ENCODE peak calls at places on chromosomes 6 and 20, in six cellular contexts. G, R, T, F, E and M are unnamed samples.
A peak's percentile ranks its signal among the peaks of the same experiment; 100 is the strongest.

GRCh38 chr6:9103876-9104521 is 668.7 kb upstream of the SLC35B3 start:
- DNase-seq in F (no peak), T (no peak), G (no peak), R (no peak), E (no peak), M (no peak)

GRCh38 chr6:11586574-11586973 is 49.0 kb downstream of the TMEM170B start:
- DNase-seq in F (no peak), E (peak; percentile 80), R (no peak), G (no peak), T (no peak), M (no peak)

GRCh38 chr6:27605401-27606342 is 132.8 kb upstream of the ZNF184 start:
- DNase-seq in F (no peak), G (no peak), R (no peak), E (peak; percentile 75), T (no peak), M (no peak)

GRCh38 chr6:36997811-36998722 is 7.4 kb upstream of the FGD2 start:
- DNase-seq in T (peak; percentile 86), R (no peak), F (peak; percentile 75), G (no peak), E (no peak), M (peak; percentile 55)

GRCh38 chr20:33811763-33812672 is 870 bp downstream of the CHMP4B start:
- DNase-seq in R (no peak), T (no peak), E (peak; percentile 78), G (peak; percentile 76), F (peak; percentile 74), M (peak; percentile 66)

GRCh38 chr6:40912158-40912946 is 126.7 kb downstream of the UNC5CL start:
- DNase-seq in G (no peak), T (peak; percentile 62), E (peak; percentile 38), R (peak; percentile 19), F (no peak), M (peak; percentile 69)

GRCh38 chr6:12605888-12606345 is 110.7 kb upstream of the PHACTR1 start:
- DNase-seq in R (peak; percentile 90), E (peak; percentile 79), G (peak; percentile 25), T (no peak), F (no peak), M (no peak)

GRCh38 chr20:34515484-34516037 is 661 bp upstream of the DYNLRB1 start:
- DNase-seq in T (peak; percentile 68), F (peak; percentile 82), E (peak; percentile 32), R (peak; percentile 56), G (peak; percentile 51), M (peak; percentile 35)

GRCh38 chr6:27931209-27931608 is 19.0 kb upstream of the OR2B2 start:
- DNase-seq in T (no peak), F (no peak), G (no peak), E (no peak), R (no peak), M (no peak)

GRCh38 chr6:157302761-157303160 is 20.6 kb downstream of the TMEM242 start:
- DNase-seq in T (no peak), E (no peak), F (no peak), G (no peak), R (no peak), M (no peak)

GRCh38 chr6:137903933-137904821 is 37.1 kb downstream of the TNFAIP3 start:
- DNase-seq in G (no peak), T (no peak), F (peak; percentile 24), E (peak; percentile 40), R (no peak), M (no peak)

GRCh38 chr6:38527371-38527770 is 112.4 kb downstream of the BTBD9 start:
- DNase-seq in T (no peak), E (no peak), F (no peak), R (no peak), G (no peak), M (no peak)

GRCh38 chr20:46541229-46541935 is 9.1 kb downstream of the OCSTAMP start:
- DNase-seq in E (no peak), T (no peak), R (no peak), F (no peak), G (no peak), M (no peak)

GRCh38 chr6:54193560-54193959 is 82.3 kb downstream of the MLIP start:
- DNase-seq in G (no peak), R (no peak), F (no peak), T (no peak), E (no peak), M (no peak)

GRCh38 chr6:90184334-90185298 is 112.0 kb downstream of the BACH2 start:
- DNase-seq in F (no peak), G (no peak), R (no peak), E (peak; percentile 22), T (no peak), M (no peak)

GRCh38 chr6:30206799-30207618 is 6.2 kb downstream of the TRIM26 start:
- DNase-seq in R (no peak), E (peak; percentile 38), F (no peak), T (no peak), G (peak; percentile 25), M (no peak)

GRCh38 chr6:76264466-76264865 is 192.0 kb upstream of the IMPG1 start:
- DNase-seq in R (no peak), F (no peak), T (no peak), G (no peak), E (peak; percentile 1), M (no peak)

GRCh38 chr6:44960898-44961297 is 367.2 kb upstream of the RUNX2 start:
- DNase-seq in F (no peak), T (no peak), G (no peak), R (peak; percentile 20), E (peak; percentile 12), M (no peak)

GRCh38 chr20:46562373-46563169 is 12.1 kb upstream of the OCSTAMP start:
- DNase-seq in F (peak; percentile 59), G (peak; percentile 63), T (peak; percentile 62), E (peak; percentile 83), R (no peak), M (peak; percentile 61)

GRCh38 chr6:52617087-52617486 is 40.2 kb upstream of the TRAM2 start:
- DNase-seq in R (no peak), E (no peak), F (no peak), T (no peak), G (no peak), M (no peak)

GRCh38 chr20:58890454-58891075 is 38.0 kb downstream of the GNAS start:
- DNase-seq in E (peak; percentile 92), T (peak; percentile 77), F (peak; percentile 83), R (no peak), G (peak; percentile 83), M (peak; percentile 93)

GRCh38 chr20:58888103-58888502 is 35.6 kb downstream of the GNAS start:
- DNase-seq in G (no peak), T (no peak), R (no peak), F (no peak), E (no peak), M (no peak)

GRCh38 chr20:58889334-58890072 is 37.0 kb downstream of the GNAS start:
- DNase-seq in E (no peak), R (no peak), G (no peak), F (peak; percentile 54), T (peak; percentile 38), M (peak; percentile 65)

GRCh38 chr20:58890073-58890453 is 37.5 kb downstream of the GNAS start:
- DNase-seq in R (no peak), F (no peak), T (no peak), E (no peak), G (no peak), M (no peak)

DNA sequence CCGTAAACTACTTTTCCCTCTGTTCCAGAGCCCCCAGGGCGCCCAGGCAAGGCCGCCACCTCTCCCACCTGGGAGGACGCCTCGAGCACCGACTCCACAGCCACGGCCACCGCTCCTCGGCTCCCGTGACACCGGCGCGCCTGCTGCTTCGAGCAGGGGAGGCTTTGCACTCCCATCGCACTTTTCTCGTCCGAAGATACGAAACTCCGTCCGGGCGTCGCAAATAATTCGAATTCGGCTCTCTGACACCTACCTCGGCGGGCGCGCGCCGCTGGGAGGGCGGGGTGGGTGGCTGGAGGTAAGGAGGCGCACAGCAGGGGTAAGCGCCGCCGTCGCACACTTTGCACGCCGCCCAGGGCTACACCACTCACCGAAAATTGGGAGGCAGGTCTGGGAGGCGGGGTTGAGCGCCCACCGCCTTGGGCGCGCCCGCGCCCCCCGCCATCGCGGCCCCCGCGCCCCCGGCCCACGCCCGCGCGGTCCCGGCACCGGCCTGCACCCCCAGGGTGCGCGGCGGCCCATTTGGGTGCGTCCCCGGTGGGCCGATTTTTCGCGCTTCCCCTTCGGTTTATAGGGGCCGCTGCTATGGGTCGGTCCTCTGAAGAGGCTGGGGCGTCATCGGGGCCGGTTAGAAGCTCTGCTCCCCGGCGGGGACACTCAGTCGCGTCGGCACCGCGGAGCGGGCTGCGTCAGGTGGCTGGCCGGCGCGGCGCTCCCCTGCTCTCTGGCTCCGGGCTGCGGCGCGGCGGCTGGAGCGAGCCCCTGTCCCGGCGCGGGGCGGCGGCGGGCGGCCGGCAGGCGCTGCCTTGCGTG is 36.2 kb downstream of the GNAS start:
- DNase-seq in T (peak; percentile 83), E (peak; percentile 78), G (peak; percentile 83), F (peak; percentile 90), R (no peak), M (peak; percentile 93)
- H3K27ac ChIP-seq in T (peak overlapping the region; percentile 49), E (peak overlapping the region; percentile 94), G (peak overlapping the region; percentile 98), F (peak overlapping the region; percentile 91), R (peak overlapping the region; percentile 87), M (peak overlapping the region; percentile 39)

GRCh38 chr6:69868961-69869360 is 2.6 kb downstream of the COL19A1 start:
- DNase-seq in E (no peak), T (no peak), R (no peak), G (no peak), F (no peak), M (no peak)
- H3K27me3 ChIP-seq in E (peaks cover 49% of the 10 kb centered on the region), T (no peaks in the 10 kb centered on the region), R (no peaks in the 10 kb centered on the region), G (no peaks in the 10 kb centered on the region), F (peaks cover 21% of the 10 kb centered on the region), M (no peaks in the 10 kb centered on the region)

DNA sequence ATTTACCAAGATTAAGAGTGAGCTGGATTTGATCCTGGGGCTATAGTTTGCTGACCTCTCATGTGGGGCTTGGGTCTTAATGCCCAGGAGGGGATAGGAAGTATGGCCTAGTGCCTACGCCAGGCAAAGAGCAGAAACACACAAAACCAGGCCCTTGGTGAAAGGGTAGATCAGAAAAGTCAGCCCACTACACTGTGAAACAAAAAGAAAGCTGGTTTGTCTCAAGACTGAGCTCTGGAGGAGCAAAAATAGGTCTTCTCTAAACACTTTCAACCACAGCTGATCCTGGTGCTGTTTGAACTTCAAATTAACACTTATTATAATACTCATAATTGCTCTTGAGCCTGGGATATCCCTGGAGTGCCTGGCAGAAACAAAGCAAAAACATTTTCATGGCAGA is 75.1 kb upstream of the MAP7 start:
- DNase-seq in T (no peak), E (no peak), F (no peak), R (no peak), G (no peak), M (no peak)
- H3K27ac ChIP-seq in T (no peak overlapping the region), E (no peak overlapping the region), F (no peak overlapping the region), R (no peak overlapping the region), G (no peak overlapping the region), M (no peak overlapping the region)

GRCh38 chr6:101399627-101399955 is 6.1 kb downstream of the GRIK2 start:
- DNase-seq in E (no peak), G (no peak), T (no peak), R (no peak), F (no peak), M (peak; percentile 36)

GRCh38 chr6:101398716-101399626 is 5.5 kb downstream of the GRIK2 start:
- DNase-seq in R (no peak), F (no peak), G (no peak), E (no peak), T (no peak), M (no peak)

GRCh38 chr6:101396552-101397173 is 3.2 kb downstream of the GRIK2 start:
- DNase-seq in G (no peak), T (peak; percentile 51), R (no peak), E (peak; percentile 73), F (no peak), M (peak; percentile 85)

GRCh38 chr6:101395345-101395744 is 1.8 kb downstream of the GRIK2 start:
- DNase-seq in T (no peak), F (no peak), E (no peak), R (no peak), G (no peak), M (no peak)

GRCh38 chr6:101397199-101397598 is 3.7 kb downstream of the GRIK2 start:
- DNase-seq in E (peak; percentile 33), T (no peak), R (no peak), F (no peak), G (no peak), M (no peak)
- H3K27me3 ChIP-seq in E (peaks cover 81% of the 10 kb centered on the region), T (no peaks in the 10 kb centered on the region), R (peaks cover 14% of the 10 kb centered on the region), F (peaks cover 66% of the 10 kb centered on the region), G (no peaks in the 10 kb centered on the region), M (no peaks in the 10 kb centered on the region)